ENCODE peak calls at places on chromosomes 4 and X, in ten cellular contexts. J, X, L, N, R, D, P, T, Q and H are unnamed samples.

GRCh38 chr4:47642985-47643745 is 158.1 kb downstream of the ATP10D start:
- DNase-seq in J (no peak), X (no peak), L (no peak), N (no peak), R (peak), D (no peak), P (peak), T (no peak), Q (no peak), H (no peak)

GRCh38 chr4:113288691-113289090 is 239.2 kb downstream of the ANK2 start:
- DNase-seq in J (no peak), X (no peak), L (no peak), N (no peak), R (no peak), D (no peak), P (no peak), T (no peak), Q (no peak), H (no peak)

GRCh38 chr4:24137963-24138601 is 248.2 kb upstream of the PPARGC1A start:
- DNase-seq in J (no peak), X (no peak), L (no peak), N (no peak), R (peak), D (no peak), P (no peak), T (no peak), Q (peak), H (no peak)

GRCh38 chrX:47316276-47317025 is 53.9 kb upstream of the ZNF157 start:
- DNase-seq in J (no peak), X (peak), L (no peak), N (no peak), R (no peak), D (peak), P (peak), T (peak), Q (peak), H (no peak)

GRCh38 chrX:71944369-71944768 is 33.7 kb downstream of the NHSL2 start:
- DNase-seq in J (no peak), X (no peak), L (no peak), N (no peak), R (no peak), D (no peak), P (no peak), T (no peak), Q (no peak), H (no peak)

GRCh38 chr4:5967783-5968182 is 50.4 kb downstream of the C4orf50 start:
- DNase-seq in J (no peak), X (peak), L (no peak), N (no peak), R (no peak), D (no peak), P (no peak), T (no peak), Q (no peak), H (no peak)

GRCh38 chrX:106933538-106933961 is 13.3 kb downstream of the CLDN2 start:
- DNase-seq in J (no peak), X (no peak), L (no peak), N (no peak), R (no peak), D (peak), P (peak), T (no peak), Q (peak), H (no peak)

GRCh38 chr4:20662851-20663250 is 37.4 kb upstream of the PACRGL start:
- DNase-seq in J (no peak), X (no peak), L (no peak), N (peak), R (no peak), D (no peak), P (peak), T (no peak), Q (no peak), H (no peak)

GRCh38 chr4:55819634-55820033 is at the start of gene EXOC1L:
- DNase-seq in J (no peak), X (peak), L (no peak), N (no peak), R (no peak), D (peak), P (peak), T (peak), Q (peak), H (no peak)

GRCh38 chr4:149347139-149347538 is 468.5 kb downstream of the IQCM start:
- DNase-seq in J (no peak), X (no peak), L (no peak), N (no peak), R (no peak), D (no peak), P (no peak), T (no peak), Q (no peak), H (no peak)

GRCh38 chr4:141575884-141576283 is 60.5 kb upstream of the IL15 start:
- DNase-seq in J (no peak), X (no peak), L (no peak), N (no peak), R (no peak), D (no peak), P (no peak), T (no peak), Q (no peak), H (no peak)

GRCh38 chr4:152415980-152416379 is 119.9 kb downstream of the FBXW7 start:
- DNase-seq in J (peak), X (no peak), L (no peak), N (peak), R (no peak), D (no peak), P (peak), T (no peak), Q (no peak), H (no peak)

GRCh38 chrX:23952984-23953907 is 45.4 kb downstream of the CXorf58 start:
- DNase-seq in J (no peak), X (peak), L (no peak), N (no peak), R (no peak), D (peak), P (no peak), T (no peak), Q (peak), H (no peak)

GRCh38 chr4:137861682-137862081 is 329.4 kb upstream of the PCDH18 start:
- DNase-seq in J (peak), X (peak), L (no peak), N (peak), R (no peak), D (peak), P (no peak), T (no peak), Q (no peak), H (no peak)

GRCh38 chrX:109974906-109975655 is 27.8 kb upstream of the TMEM164 start:
- DNase-seq in J (no peak), X (no peak), L (no peak), N (no peak), R (no peak), D (no peak), P (peak), T (no peak), Q (no peak), H (no peak)

GRCh38 chr4:26144526-26145167 is 176.2 kb upstream of the RBPJ start:
- DNase-seq in J (no peak), X (no peak), L (no peak), N (peak), R (no peak), D (no peak), P (no peak), T (no peak), Q (no peak), H (no peak)